ENCODE peak calls at places on chromosomes 6 and 20, in nine cellular contexts. M is PC-3, J is hepatocyte, X is SK-N-SH, I is OCI-LY7, N is MM.1S, R is GM23248, S is GM23338, E is HCT116. Y is an unnamed sample.

GRCh38 chr6:25511386-25511785 is 140.6 kb upstream of the SCGN start:
- DNase-seq in M (peak; percentile 54), E (no peak), N (no peak), I (no peak), J (no peak), S (no peak), X (no peak), R (peak; percentile 81), Y (no peak)

GRCh38 chr6:109336221-109336955 is 45.9 kb downstream of the CD164 start:
- DNase-seq in E (peak; percentile 12), M (peak; percentile 97), J (no peak), I (no peak), N (no peak), R (peak; percentile 47), X (no peak), S (no peak), Y (no peak)

GRCh38 chr6:138253731-138254130 is 35.4 kb upstream of the PBOV1 start:
- DNase-seq in X (no peak), E (no peak), N (no peak), M (no peak), S (no peak), J (no peak), I (no peak), R (no peak), Y (no peak)

GRCh38 chr6:98894810-98895209 is 52.9 kb downstream of the FBXL4 start:
- DNase-seq in E (no peak), J (no peak), X (no peak), M (no peak), N (no peak), I (no peak), R (peak; percentile 3), S (no peak), Y (no peak)

GRCh38 chr6:35209081-35209480 is 4.7 kb upstream of the SCUBE3 start:
- DNase-seq in E (no peak), I (peak; percentile 41), M (no peak), R (no peak), N (peak; percentile 59), J (no peak), X (no peak), S (no peak), Y (no peak)

GRCh38 chr6:41691426-41692079 is 43.9 kb downstream of the TFEB start:
- DNase-seq in N (no peak), X (no peak), I (no peak), E (no peak), J (no peak), S (peak; percentile 39), R (no peak), M (no peak), Y (no peak)

GRCh38 chr20:14264869-14265268 is 72.5 kb downstream of the FLRT3 start:
- DNase-seq in R (peak; percentile 63), M (peak; percentile 53), S (peak; percentile 52), I (no peak), E (no peak), X (peak; percentile 4), J (peak; percentile 21), N (peak; percentile 7), Y (no peak)

GRCh38 chr6:90484903-90485302 is 102.0 kb downstream of the MAP3K7 start:
- DNase-seq in N (no peak), E (no peak), X (no peak), S (peak; percentile 56), R (no peak), I (no peak), J (no peak), M (no peak), Y (peak; percentile 83)

GRCh38 chr6:26198626-26199056 is 111.4 kb downstream of the HFE start:
- DNase-seq in J (no peak), I (no peak), N (no peak), R (peak; percentile 58), M (no peak), S (no peak), E (peak; percentile 53), X (no peak), Y (no peak)

GRCh38 chr20:46010491-46011405 is 2.0 kb downstream of the MMP9 start:
- DNase-seq in M (no peak), S (no peak), I (no peak), J (no peak), N (no peak), R (peak; percentile 25), E (no peak), X (peak; percentile 75), Y (peak; percentile 22)

GRCh38 chr6:15132854-15133670 is 112.8 kb upstream of the JARID2 start:
- DNase-seq in S (no peak), N (no peak), J (peak; percentile 73), R (peak; percentile 94), M (peak; percentile 97), I (no peak), E (peak; percentile 95), X (no peak), Y (no peak)

GRCh38 chr6:90343581-90343980 is 46.9 kb upstream of the BACH2 start:
- DNase-seq in X (peak; percentile 20), M (peak; percentile 54), J (peak; percentile 11), E (peak; percentile 10), S (no peak), N (no peak), R (peak; percentile 54), I (no peak), Y (no peak)

GRCh38 chr6:3019749-3020320 is 20.1 kb downstream of the NQO2 start:
- DNase-seq in R (no peak), N (no peak), S (no peak), E (no peak), I (no peak), J (no peak), X (no peak), M (no peak), Y (no peak)

GRCh38 chr6:3019065-3019464 is 19.4 kb downstream of the NQO2 start:
- DNase-seq in R (no peak), E (no peak), X (no peak), J (no peak), I (no peak), S (no peak), M (no peak), N (no peak), Y (no peak)

GRCh38 chr6:3026811-3027626 is 27.3 kb downstream of the NQO2 start:
- DNase-seq in M (no peak), J (no peak), I (peak; percentile 92), R (no peak), E (no peak), N (peak; percentile 88), S (no peak), X (no peak), Y (peak; percentile 28)

GRCh38 chr6:3023663-3024483 is 24.2 kb downstream of the NQO2 start:
- DNase-seq in E (peak; percentile 73), R (peak; percentile 99), I (peak; percentile 88), J (peak; percentile 85), X (no peak), M (peak; percentile 90), N (peak; percentile 89), S (peak; percentile 94), Y (peak; percentile 52)

GRCh38 chr6:3022765-3023662 is 23.3 kb downstream of the NQO2 start:
- DNase-seq in I (no peak), X (no peak), J (no peak), S (peak; percentile 64), R (peak; percentile 52), M (no peak), E (no peak), N (no peak), Y (no peak)
- TF ChIP-seq EZH2phosphoT487 in I (no peak), X (no peak), J (no peak), S (no peak), R (no peak), M (no peak), E (no peak), N (no peak), Y (no peak)

GRCh38 chr20:17609978-17610377 is 40.1 kb downstream of the DSTN start:
- DNase-seq in N (no peak), S (no peak), I (no peak), E (no peak), R (no peak), X (no peak), J (no peak), M (no peak), Y (no peak)

GRCh38 chr20:17611540-17612286 is 41.8 kb downstream of the DSTN start:
- DNase-seq in N (peak; percentile 21), R (peak; percentile 67), J (peak; percentile 68), S (peak; percentile 73), M (peak; percentile 56), I (peak; percentile 14), X (peak; percentile 43), E (peak; percentile 6), Y (peak; percentile 42)

GRCh38 chr20:17612287-17612974 is 42.6 kb downstream of the DSTN start:
- DNase-seq in R (peak; percentile 80), M (no peak), E (no peak), S (peak; percentile 21), N (no peak), I (no peak), X (peak; percentile 3), J (no peak), Y (no peak)

GRCh38 chr20:17610566-17611289 is 40.9 kb downstream of the DSTN start:
- DNase-seq in J (no peak), R (no peak), X (peak; percentile 15), I (no peak), S (peak; percentile 23), M (no peak), N (peak; percentile 71), E (no peak), Y (no peak)

DNA sequence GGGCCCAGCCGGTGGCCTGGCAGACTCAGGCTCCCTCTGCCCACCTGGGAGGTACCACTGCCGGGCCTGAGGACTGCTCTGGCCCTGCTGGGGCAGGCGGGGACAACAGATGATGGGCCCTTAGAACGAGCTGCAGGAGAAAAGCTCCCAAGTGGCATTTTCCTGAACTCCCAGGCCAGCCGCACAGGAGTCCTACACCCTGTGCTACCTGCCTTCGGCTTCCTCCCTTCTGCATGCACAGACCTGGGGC is 41.3 kb downstream of the DSTN start:
- DNase-seq in J (no peak), I (no peak), X (no peak), N (no peak), S (no peak), E (no peak), M (no peak), R (no peak), Y (no peak)
- H3K4me1 ChIP-seq in J (peaks cover 29% of the 10 kb centered on the region), I (no peaks in the 10 kb centered on the region), X (no peaks in the 10 kb centered on the region), N (peaks cover 18% of the 10 kb centered on the region), S (peaks cover 3% of the 10 kb centered on the region), E (no peaks in the 10 kb centered on the region), M (no peaks in the 10 kb centered on the region), R (peaks cover 9% of the 10 kb centered on the region), Y (no peaks in the 10 kb centered on the region)

GRCh38 chr20:62262064-62262463 is 23.7 kb downstream of the OSBPL2 start:
- DNase-seq in I (no peak), M (no peak), N (no peak), J (no peak), S (no peak), X (no peak), E (no peak), R (no peak), Y (no peak)
- TF ChIP-seq EZH2phosphoT487 in I (no peak), M (no peak), N (no peak), J (no peak), S (no peak), X (no peak), E (no peak), R (no peak), Y (no peak)

DNA sequence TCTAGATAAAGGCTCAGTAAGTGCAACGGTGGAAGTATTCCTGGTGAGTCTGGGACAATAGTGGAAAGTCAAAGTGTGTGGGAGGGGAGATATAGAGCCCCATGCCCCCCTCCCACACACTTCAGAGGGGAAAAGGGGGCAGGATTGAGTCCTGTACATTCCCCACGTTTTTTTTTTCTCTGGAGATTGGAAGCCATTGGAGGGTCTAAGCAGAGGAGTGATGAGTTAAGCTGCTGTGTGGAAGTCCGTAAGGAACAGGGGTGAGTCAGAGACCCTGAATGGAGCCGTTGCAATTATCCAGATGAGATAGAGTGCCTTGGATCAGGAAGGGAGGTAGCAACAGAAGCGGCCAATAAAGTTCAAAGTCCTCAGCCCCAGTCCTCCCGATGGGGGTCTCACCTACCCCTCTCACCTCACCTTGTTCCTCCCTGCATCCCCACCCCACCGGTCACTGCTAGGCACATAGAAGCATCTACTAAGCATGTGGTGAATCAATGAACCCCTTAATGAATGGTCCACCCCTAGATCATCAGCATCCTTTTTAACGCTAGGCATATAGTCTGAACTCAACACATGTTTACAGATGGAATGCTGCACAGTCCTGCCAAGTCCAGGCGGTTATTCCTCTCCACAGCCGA is 684 bp upstream of the SLC9A8 start:
- DNase-seq in I (no peak), R (peak; percentile 71), E (no peak), X (peak; percentile 14), S (no peak), J (peak; percentile 53), M (no peak), N (no peak), Y (no peak)
- H3K4me1 ChIP-seq in I (peaks cover 48% of the 10 kb centered on the region), R (peaks cover 6% of the 10 kb centered on the region), E (peaks cover 19% of the 10 kb centered on the region), X (no peaks in the 10 kb centered on the region), S (peaks cover 13% of the 10 kb centered on the region), J (peaks cover 11% of the 10 kb centered on the region), M (peaks cover 21% of the 10 kb centered on the region), N (peaks cover 3% of the 10 kb centered on the region), Y (peaks cover 5% of the 10 kb centered on the region)

Y was measured in neural progenitor cell.